ENCODE peak calls at places on chromosomes 13 and 19, in nine cellular contexts. F is Peyer's patch, S is colonic mucosa, P is HTR-8/SVneo, T is HT-29, V is posterior vena cava, D is iPS DF 19.7, W is fibroblast of the aortic adventitia, O is thoracic aorta. G is an unnamed sample.
A peak's percentile ranks its signal among the peaks of the same experiment; 100 is the strongest.

GRCh38 chr19:10763399-10763798 is 45.5 kb downstream of the DNM2 start:
- DNase-seq in F (no peak), S (no peak), P (no peak), T (no peak), V (no peak), D (no peak), W (no peak), O (no peak), G (no peak)

GRCh38 chr13:26601669-26602068 is 44.2 kb downstream of the WASF3 start:
- DNase-seq in F (no peak), S (no peak), P (peak; percentile 36), T (peak; percentile 70), V (no peak), D (no peak), W (peak; percentile 35), O (no peak), G (no peak)

GRCh38 chr19:18205180-18205915 is 1.5 kb upstream of the RAB3A start:
- DNase-seq in F (peak; percentile 74), S (peak; percentile 80), P (peak; percentile 60), T (peak; percentile 26), V (peak; percentile 92), D (no peak), W (peak; percentile 79), O (peak; percentile 72), G (no peak)

GRCh38 chr13:72850959-72851677 is 69.2 kb downstream of the PIBF1 start:
- DNase-seq in F (peak; percentile 66), S (peak; percentile 22), P (no peak), T (no peak), V (no peak), D (no peak), W (no peak), O (no peak), G (no peak)

GRCh38 chr13:24502567-24503375 is 9.8 kb downstream of the PARP4 start:
- DNase-seq in F (peak; percentile 78), S (peak; percentile 53), P (no peak), T (peak; percentile 73), V (no peak), D (no peak), W (peak; percentile 64), O (no peak), G (peak; percentile 61)

GRCh38 chr13:75694742-75695141 is 58.6 kb downstream of the LMO7 start:
- DNase-seq in F (no peak), S (no peak), P (no peak), T (no peak), V (no peak), D (no peak), W (no peak), O (no peak), G (no peak)

GRCh38 chr13:44710576-44710975 is 134.4 kb upstream of the TSC22D1 start:
- DNase-seq in F (no peak), S (no peak), P (peak; percentile 66), T (no peak), V (no peak), D (no peak), W (peak; percentile 85), O (no peak), G (peak; percentile 15)

GRCh38 chr13:23657056-23657455 is 86.8 kb downstream of the TNFRSF19 start:
- DNase-seq in F (no peak), S (no peak), P (no peak), T (no peak), V (no peak), D (no peak), W (no peak), O (no peak), G (no peak)

GRCh38 chr19:17246681-17247425 is 1.1 kb upstream of the NR2F6 start:
- DNase-seq in F (peak; percentile 79), S (peak; percentile 81), P (no peak), T (peak; percentile 60), V (peak; percentile 86), D (no peak), W (peak; percentile 35), O (no peak), G (no peak)

GRCh38 chr19:44960906-44961734 is 5.9 kb downstream of the CLPTM1 start:
- DNase-seq in F (no peak), S (no peak), P (no peak), T (no peak), V (no peak), D (no peak), W (no peak), O (no peak), G (no peak)

GRCh38 chr13:26198116-26198515 is 24.0 kb downstream of the RNF6 start:
- DNase-seq in F (no peak), S (no peak), P (no peak), T (no peak), V (no peak), D (no peak), W (no peak), O (no peak), G (no peak)

GRCh38 chr19:33124207-33125098 is 7.5 kb upstream of the WDR88 start:
- DNase-seq in F (no peak), S (no peak), P (no peak), T (no peak), V (no peak), D (no peak), W (no peak), O (no peak), G (no peak)

GRCh38 chr19:29045708-29046107 is 167.2 kb downstream of the UQCRFS1 start:
- DNase-seq in F (no peak), S (no peak), P (no peak), T (no peak), V (no peak), D (no peak), W (no peak), O (no peak), G (no peak)

GRCh38 chr13:111515648-111516047 is 195.2 kb downstream of the TEX29 start:
- DNase-seq in F (no peak), S (no peak), P (no peak), T (no peak), V (no peak), D (no peak), W (no peak), O (no peak), G (peak; percentile 43)

GRCh38 chr13:69292789-69293425 is 814.7 kb upstream of the ATXN8OS start:
- DNase-seq in F (no peak), S (no peak), P (no peak), T (no peak), V (no peak), D (no peak), W (no peak), O (no peak), G (no peak)

GRCh38 chr13:38888309-38888708 is 102.3 kb downstream of the STOML3 start:
- DNase-seq in F (no peak), S (no peak), P (no peak), T (no peak), V (no peak), D (no peak), W (no peak), O (no peak), G (no peak)

GRCh38 chr19:12838182-12838890 is at the start of gene MAST1:
- DNase-seq in F (peak; percentile 71), S (peak; percentile 40), P (peak; percentile 76), T (peak; percentile 37), V (no peak), D (no peak), W (no peak), O (no peak), G (no peak)

GRCh38 chr19:53696951-53697350 is 65.2 kb downstream of the DPRX start:
- DNase-seq in F (no peak), S (no peak), P (no peak), T (no peak), V (no peak), D (peak; percentile 52), W (no peak), O (no peak), G (no peak)

GRCh38 chr13:109918179-109918651 is 131.8 kb upstream of the IRS2 start:
- DNase-seq in F (no peak), S (no peak), P (peak; percentile 8), T (peak; percentile 5), V (no peak), D (no peak), W (no peak), O (no peak), G (peak; percentile 85)